ENCODE peak calls at places on chromosome 9, in five cellular contexts. R is K562, X is A549, N is IMR-90, Q is GM12878. D is an unnamed sample.

GRCh38 chr9:122263699-122264349 is 816 bp downstream of the RBM18 start:
- DNase-seq in R (peak), X (no peak), N (peak), Q (no peak), D (no peak)

GRCh38 chr9:75754090-75754489 is 136.4 kb upstream of the PCSK5 start:
- DNase-seq in R (no peak), X (no peak), N (no peak), Q (no peak), D (no peak)

GRCh38 chr9:36813149-36813548 is 220.9 kb downstream of the PAX5 start:
- DNase-seq in R (no peak), X (no peak), N (no peak), Q (no peak), D (no peak)

GRCh38 chr9:15277400-15278137 is 29.4 kb downstream of the TTC39B start:
- DNase-seq in R (peak), X (no peak), N (peak), Q (no peak), D (peak)

GRCh38 chr9:36598281-36598680 is 25.6 kb downstream of the MELK start:
- DNase-seq in R (no peak), X (no peak), N (peak), Q (no peak), D (no peak)

GRCh38 chr9:8826281-8826680 is 1026.7 kb upstream of the DMAC1 start:
- DNase-seq in R (no peak), X (no peak), N (no peak), Q (no peak), D (no peak)

GRCh38 chr9:137326436-137327060 is 24.5 kb upstream of the NRARP start:
- DNase-seq in R (no peak), X (no peak), N (no peak), Q (peak), D (no peak)

GRCh38 chr9:115983366-115983765 is 170.2 kb upstream of the PAPPA start:
- DNase-seq in R (no peak), X (no peak), N (no peak), Q (no peak), D (no peak)

GRCh38 chr9:96875460-96876142 is 21.3 kb upstream of the ZNF782 start:
- DNase-seq in R (no peak), X (peak), N (peak), Q (peak), D (peak)

GRCh38 chr9:93116049-93116961 is 17.7 kb downstream of the NINJ1 start:
- DNase-seq in R (peak), X (no peak), N (peak), Q (no peak), D (no peak)

GRCh38 chr9:127053908-127054307 is 68.5 kb downstream of the ANGPTL2 start:
- DNase-seq in R (no peak), X (no peak), N (no peak), Q (no peak), D (no peak)

GRCh38 chr9:96293481-96293880 is 8.5 kb downstream of the HSD17B3 start:
- DNase-seq in R (no peak), X (no peak), N (peak), Q (no peak), D (no peak)

GRCh38 chr9:127539259-127539981 is 72.7 kb upstream of the STXBP1 start:
- DNase-seq in R (peak), X (no peak), N (peak), Q (no peak), D (no peak)

GRCh38 chr9:136728548-136729123 is 14.1 kb downstream of the LCN10 start:
- DNase-seq in R (peak), X (no peak), N (peak), Q (no peak), D (peak)

GRCh38 chr9:115182264-115182663 is 64.3 kb upstream of the TNC start:
- DNase-seq in R (no peak), X (no peak), N (no peak), Q (no peak), D (no peak)

GRCh38 chr9:125446581-125447094 is 185.0 kb downstream of the GAPVD1 start:
- DNase-seq in R (no peak), X (no peak), N (no peak), Q (peak), D (no peak)
- TF ChIP-seq RAD21 in R (no peak), X (no peak), N (no peak), Q (no peak), D (no peak)

GRCh38 chr9:107761307-107761706 is 271.7 kb upstream of the KLF4 start:
- DNase-seq in R (no peak), X (no peak), N (no peak), Q (no peak), D (no peak)
- TF ChIP-seq RCOR1 in R (no peak), X (no peak), N (no peak), Q (no peak), D (no peak)

GRCh38 chr9:129202613-129203555 is 24.8 kb upstream of the IER5L start:
- DNase-seq in R (peak), X (peak), N (peak), Q (no peak), D (peak)
- TF ChIP-seq RAD21 in R (no peak), X (no peak), N (no peak), Q (no peak), D (no peak)

DNA sequence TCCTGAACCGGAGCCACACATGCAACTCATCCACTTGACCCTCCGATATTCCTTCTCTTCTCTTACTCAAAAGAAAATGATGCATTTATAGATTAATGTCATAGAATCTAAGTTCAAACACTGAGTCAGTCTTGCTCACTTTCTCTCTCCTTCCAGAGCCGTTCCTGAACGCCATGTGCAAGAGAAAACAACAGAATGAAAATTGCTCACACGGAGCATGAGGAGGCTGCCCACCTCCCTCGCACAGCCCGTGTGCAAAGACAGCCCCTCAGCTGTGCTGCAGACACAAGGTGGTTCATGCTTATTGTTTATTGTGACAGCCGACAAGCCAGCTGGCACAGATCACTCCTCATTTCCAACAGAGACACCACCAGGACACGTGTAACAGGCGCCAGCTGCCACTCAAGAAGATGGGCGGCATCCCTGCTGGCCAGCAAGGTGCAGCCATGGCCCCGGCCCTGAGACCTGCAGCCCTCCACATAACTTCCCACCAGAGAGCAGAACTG is 290.8 kb downstream of the GLIS3 start:
- DNase-seq in R (no peak), X (no peak), N (peak), Q (no peak), D (no peak)
- TF ChIP-seq RCOR1 in R (no peak), X (no peak), N (no peak), Q (no peak), D (no peak)

DNA sequence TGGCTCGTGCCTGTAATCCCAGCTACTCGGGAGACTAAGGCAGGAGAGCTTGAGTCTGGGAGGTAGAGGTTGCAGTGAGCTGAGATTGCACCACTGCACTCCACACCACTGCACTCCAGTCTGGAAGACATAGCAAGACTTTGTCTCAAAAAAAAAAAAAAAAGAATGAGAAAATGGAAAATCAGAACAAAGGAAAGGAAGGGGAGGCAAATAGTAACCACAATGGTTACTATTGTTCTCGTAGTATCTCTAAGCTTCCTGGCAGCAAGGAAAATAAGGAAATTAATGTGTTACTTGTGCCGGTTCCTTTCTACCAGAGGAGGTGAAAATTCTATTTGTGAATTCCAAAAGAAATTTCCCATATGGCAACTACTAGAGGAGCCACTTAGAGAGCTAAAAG is 48.5 kb upstream of the BNC2 start:
- DNase-seq in R (no peak), X (no peak), N (no peak), Q (no peak), D (no peak)
- TF ChIP-seq RAD21 in R (no peak), X (no peak), N (no peak), Q (no peak), D (no peak)

GRCh38 chr9:120436937-120437592 is 142.9 kb downstream of the CDK5RAP2 start:
- DNase-seq in R (no peak), X (no peak), N (no peak), Q (no peak), D (no peak)
- TF ChIP-seq RCOR1 in R (no peak), X (no peak), N (no peak), Q (no peak), D (no peak)

DNA sequence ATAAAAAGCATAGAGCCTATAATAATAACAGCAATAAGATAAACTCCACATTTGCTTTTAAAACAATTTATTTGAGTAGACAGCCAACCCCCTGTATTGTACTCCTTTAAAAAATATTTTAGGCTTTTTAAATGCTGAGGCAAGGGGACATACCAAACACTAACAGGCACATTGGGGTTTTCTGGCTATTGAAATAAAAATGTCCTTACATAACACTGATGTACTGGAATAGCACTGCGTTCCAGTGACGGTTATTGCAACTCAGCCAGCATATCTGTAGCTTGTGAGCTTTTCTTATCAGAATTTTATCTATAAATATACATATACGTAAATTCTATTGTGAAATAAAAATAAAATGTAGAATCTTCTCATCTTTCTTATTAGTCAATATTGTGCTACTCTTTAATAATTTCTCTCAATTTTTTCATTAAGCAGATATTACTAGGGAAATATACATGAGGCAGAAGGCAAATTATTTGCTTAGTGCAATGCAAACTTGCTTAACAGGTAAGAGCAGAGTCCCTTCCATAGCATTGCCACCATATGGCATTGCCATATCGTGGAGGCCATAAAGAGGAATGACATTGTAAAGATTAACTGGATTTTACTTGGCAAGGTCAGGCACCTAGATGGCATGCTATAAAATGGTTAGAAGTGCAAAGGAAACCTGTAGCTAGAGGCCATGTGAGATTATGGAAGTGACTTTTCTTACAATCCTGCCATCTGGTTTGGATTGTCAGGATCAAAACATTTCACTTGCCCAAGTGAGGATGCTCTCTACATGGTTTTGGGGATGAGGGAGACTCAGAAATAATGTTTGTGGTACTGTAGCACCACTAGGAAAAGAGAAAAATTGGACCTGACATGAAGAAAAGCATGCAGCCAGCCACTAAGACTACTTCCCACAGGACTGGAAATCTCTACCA is 94.8 kb upstream of the CDKN2B start:
- DNase-seq in R (no peak), X (no peak), N (peak), Q (no peak), D (no peak)
- TF ChIP-seq RAD21 in R (no peak), X (no peak), N (no peak), Q (no peak), D (no peak)

D was measured in SK-N-SH.